ENCODE peak calls at places on chromosomes 5 and 9, in seven cellular contexts. One of them, this sample, is unnamed.

GRCh38 chr5:123094919-123095693 is 6.1 kb downstream of the PRDM6 start:
- DNase-seq in GM12891: no peak
- DNase-seq in SK-N-SH: peak
- DNase-seq in H1: peak
- DNase-seq in K562: no peak
- DNase-seq in HepG2: no peak
- DNase-seq in GM12878: no peak
- DNase-seq in this sample: no peak

GRCh38 chr5:10441992-10442435 is 335 bp downstream of the ROPN1L start:
- DNase-seq in GM12891: no peak
- DNase-seq in SK-N-SH: no peak
- DNase-seq in H1: no peak
- DNase-seq in K562: no peak
- DNase-seq in HepG2: no peak
- DNase-seq in GM12878: no peak
- DNase-seq in this sample: no peak

GRCh38 chr9:35923927-35924763 is 14.9 kb downstream of the SPAAR start:
- DNase-seq in GM12891: no peak
- DNase-seq in SK-N-SH: no peak
- DNase-seq in H1: no peak
- DNase-seq in K562: peak
- DNase-seq in HepG2: no peak
- DNase-seq in GM12878: no peak
- DNase-seq in this sample: no peak

GRCh38 chr5:39757121-39757520 is 332.3 kb upstream of the DAB2 start:
- DNase-seq in GM12891: no peak
- DNase-seq in SK-N-SH: no peak
- DNase-seq in H1: no peak
- DNase-seq in K562: no peak
- DNase-seq in HepG2: no peak
- DNase-seq in GM12878: no peak
- DNase-seq in this sample: no peak

GRCh38 chr5:158200624-158201023 is 341.7 kb upstream of the CLINT1 start:
- DNase-seq in GM12891: no peak
- DNase-seq in SK-N-SH: no peak
- DNase-seq in H1: no peak
- DNase-seq in K562: no peak
- DNase-seq in HepG2: no peak
- DNase-seq in GM12878: no peak
- DNase-seq in this sample: no peak

GRCh38 chr9:104075801-104076753 is 18.0 kb upstream of the SMC2 start:
- DNase-seq in GM12891: no peak
- DNase-seq in SK-N-SH: no peak
- DNase-seq in H1: no peak
- DNase-seq in K562: no peak
- DNase-seq in HepG2: no peak
- DNase-seq in GM12878: no peak
- DNase-seq in this sample: no peak

GRCh38 chr5:83564069-83564749 is 92.7 kb downstream of the VCAN start:
- DNase-seq in GM12891: no peak
- DNase-seq in SK-N-SH: peak
- DNase-seq in H1: no peak
- DNase-seq in K562: peak
- DNase-seq in HepG2: peak
- DNase-seq in GM12878: no peak
- DNase-seq in this sample: no peak

GRCh38 chr5:180161420-180162303 is 47.3 kb downstream of the RASGEF1C start:
- DNase-seq in GM12891: no peak
- DNase-seq in SK-N-SH: peak
- DNase-seq in H1: no peak
- DNase-seq in K562: peak
- DNase-seq in HepG2: peak
- DNase-seq in GM12878: no peak
- DNase-seq in this sample: no peak

GRCh38 chr5:133222979-133223378 is 171.2 kb downstream of the HSPA4 start:
- DNase-seq in GM12891: no peak
- DNase-seq in SK-N-SH: no peak
- DNase-seq in H1: no peak
- DNase-seq in K562: no peak
- DNase-seq in HepG2: no peak
- DNase-seq in GM12878: no peak
- DNase-seq in this sample: no peak

GRCh38 chr5:157371655-157372471 is 88.2 kb upstream of the NIPAL4 start:
- DNase-seq in GM12891: no peak
- DNase-seq in SK-N-SH: no peak
- DNase-seq in H1: no peak
- DNase-seq in K562: no peak
- DNase-seq in HepG2: no peak
- DNase-seq in GM12878: no peak
- DNase-seq in this sample: no peak

GRCh38 chr9:121222524-121223171 is 21.0 kb upstream of the RAB14 start:
- DNase-seq in GM12891: no peak
- DNase-seq in SK-N-SH: peak
- DNase-seq in H1: no peak
- DNase-seq in K562: peak
- DNase-seq in HepG2: peak
- DNase-seq in GM12878: no peak
- DNase-seq in this sample: no peak

GRCh38 chr5:167861134-167861930 is 430.1 kb upstream of the WWC1 start:
- DNase-seq in GM12891: no peak
- DNase-seq in SK-N-SH: peak
- DNase-seq in H1: peak
- DNase-seq in K562: no peak
- DNase-seq in HepG2: no peak
- DNase-seq in GM12878: no peak
- DNase-seq in this sample: no peak

GRCh38 chr5:52767217-52767743 is 20.4 kb upstream of the ITGA1 start:
- DNase-seq in GM12891: no peak
- DNase-seq in SK-N-SH: no peak
- DNase-seq in H1: no peak
- DNase-seq in K562: no peak
- DNase-seq in HepG2: no peak
- DNase-seq in GM12878: no peak
- DNase-seq in this sample: no peak

GRCh38 chr5:31270396-31270795 is 76.9 kb downstream of the CDH6 start:
- DNase-seq in GM12891: no peak
- DNase-seq in SK-N-SH: peak
- DNase-seq in H1: no peak
- DNase-seq in K562: peak
- DNase-seq in HepG2: peak
- DNase-seq in GM12878: no peak
- DNase-seq in this sample: no peak

GRCh38 chr9:79013715-79014610 is 557.8 kb upstream of the TLE4 start:
- DNase-seq in GM12891: no peak
- DNase-seq in SK-N-SH: no peak
- DNase-seq in H1: no peak
- DNase-seq in K562: no peak
- DNase-seq in HepG2: no peak
- DNase-seq in GM12878: no peak
- DNase-seq in this sample: no peak

GRCh38 chr9:125829743-125830142 is 82.6 kb downstream of the PBX3 start:
- DNase-seq in GM12891: no peak
- DNase-seq in SK-N-SH: peak
- DNase-seq in H1: no peak
- DNase-seq in K562: no peak
- DNase-seq in HepG2: no peak
- DNase-seq in GM12878: peak
- DNase-seq in this sample: no peak

GRCh38 chr9:101705135-101705661 is 33.2 kb downstream of the GRIN3A start:
- DNase-seq in GM12891: no peak
- DNase-seq in SK-N-SH: no peak
- DNase-seq in H1: peak
- DNase-seq in K562: no peak
- DNase-seq in HepG2: no peak
- DNase-seq in GM12878: no peak
- DNase-seq in this sample: no peak

GRCh38 chr9:76818271-76818670 is 54.0 kb downstream of the PCA3 start:
- DNase-seq in GM12891: no peak
- DNase-seq in SK-N-SH: no peak
- DNase-seq in H1: no peak
- DNase-seq in K562: peak
- DNase-seq in HepG2: peak
- DNase-seq in GM12878: no peak
- DNase-seq in this sample: no peak

GRCh38 chr5:95892784-95893354 is 68.8 kb downstream of the ELL2 start:
- DNase-seq in GM12891: no peak
- DNase-seq in SK-N-SH: peak
- DNase-seq in H1: no peak
- DNase-seq in K562: peak
- DNase-seq in HepG2: peak
- DNase-seq in GM12878: no peak
- DNase-seq in this sample: no peak

GRCh38 chr9:10173561-10173960 is 439.2 kb downstream of the PTPRD start:
- DNase-seq in GM12891: no peak
- DNase-seq in SK-N-SH: no peak
- DNase-seq in H1: no peak
- DNase-seq in K562: no peak
- DNase-seq in HepG2: no peak
- DNase-seq in GM12878: no peak
- DNase-seq in this sample: no peak

GRCh38 chr5:54753034-54753433 is 232.4 kb downstream of the ESM1 start:
- DNase-seq in GM12891: peak
- DNase-seq in SK-N-SH: no peak
- DNase-seq in H1: peak
- DNase-seq in K562: no peak
- DNase-seq in HepG2: no peak
- DNase-seq in GM12878: peak
- DNase-seq in this sample: peak

GRCh38 chr9:90799271-90799860 is 2.3 kb upstream of the SYK start:
- DNase-seq in GM12891: no peak
- DNase-seq in SK-N-SH: no peak
- DNase-seq in H1: no peak
- DNase-seq in K562: no peak
- DNase-seq in HepG2: no peak
- DNase-seq in GM12878: no peak
- DNase-seq in this sample: no peak

GRCh38 chr5:98929123-98929981 is 545 bp upstream of the CHD1 start:
- DNase-seq in GM12891: peak
- DNase-seq in SK-N-SH: peak
- DNase-seq in H1: peak
- DNase-seq in K562: peak
- DNase-seq in HepG2: peak
- DNase-seq in GM12878: peak
- DNase-seq in this sample: peak

GRCh38 chr5:98927988-98928801 is 612 bp downstream of the CHD1 start:
- DNase-seq in GM12891: peak
- DNase-seq in SK-N-SH: peak
- DNase-seq in H1: peak
- DNase-seq in K562: peak
- DNase-seq in HepG2: peak
- DNase-seq in GM12878: no peak
- DNase-seq in this sample: peak

GRCh38 chr5:98929982-98930355 is 1.2 kb upstream of the CHD1 start:
- DNase-seq in GM12891: no peak
- DNase-seq in SK-N-SH: no peak
- DNase-seq in H1: no peak
- DNase-seq in K562: no peak
- DNase-seq in HepG2: no peak
- DNase-seq in GM12878: no peak
- DNase-seq in this sample: no peak

GRCh38 chr5:98928802-98929122 is at the start of gene CHD1:
- DNase-seq in GM12891: peak
- DNase-seq in SK-N-SH: peak
- DNase-seq in H1: peak
- DNase-seq in K562: peak
- DNase-seq in HepG2: peak
- DNase-seq in GM12878: no peak
- DNase-seq in this sample: peak

GRCh38 chr5:98927242-98927987 is 1.4 kb downstream of the CHD1 start:
- DNase-seq in GM12891: no peak
- DNase-seq in SK-N-SH: peak
- DNase-seq in H1: no peak
- DNase-seq in K562: peak
- DNase-seq in HepG2: no peak
- DNase-seq in GM12878: no peak
- DNase-seq in this sample: no peak
- TF ChIP-seq TAF1 in GM12891: peak
- TF ChIP-seq TAF1 in SK-N-SH: peak
- TF ChIP-seq TAF1 in H1: peak
- TF ChIP-seq TAF1 in K562: peak
- TF ChIP-seq TAF1 in HepG2: no peak
- TF ChIP-seq TAF1 in GM12878: peak
- TF ChIP-seq TAF1 in this sample: peak

DNA sequence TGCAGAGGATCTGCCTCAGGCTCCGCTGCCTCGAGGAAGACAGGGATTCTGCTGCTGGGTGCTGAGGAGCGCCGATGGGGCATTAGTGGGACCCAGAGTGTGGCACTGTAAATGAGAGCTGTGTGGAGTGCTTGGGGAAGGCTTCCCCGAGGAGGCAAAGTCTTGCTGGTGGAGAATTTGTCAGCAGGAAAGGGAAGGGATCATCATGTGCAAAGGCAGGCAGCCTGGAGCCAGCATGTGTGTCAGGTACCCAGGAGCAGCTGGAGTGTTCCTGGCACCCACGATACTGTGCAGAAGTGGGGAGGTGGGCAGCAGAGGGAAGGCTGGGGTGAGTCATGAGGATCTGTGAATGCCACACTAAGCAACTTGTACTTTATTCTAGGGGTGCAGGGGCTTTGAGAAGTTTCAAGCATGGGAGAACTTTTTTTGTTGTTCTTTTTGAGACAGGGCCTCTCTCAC is 12.3 kb downstream of the B4GALT7 start:
- DNase-seq in GM12891: no peak
- DNase-seq in SK-N-SH: no peak
- DNase-seq in H1: peak
- DNase-seq in K562: no peak
- DNase-seq in HepG2: no peak
- DNase-seq in GM12878: no peak
- DNase-seq in this sample: no peak
- TF ChIP-seq POLR2AphosphoS5 in GM12891: no peak
- TF ChIP-seq POLR2AphosphoS5 in SK-N-SH: no peak
- TF ChIP-seq POLR2AphosphoS5 in H1: no peak
- TF ChIP-seq POLR2AphosphoS5 in K562: no peak
- TF ChIP-seq POLR2AphosphoS5 in HepG2: no peak
- TF ChIP-seq POLR2AphosphoS5 in GM12878: no peak
- TF ChIP-seq POLR2AphosphoS5 in this sample: peak

DNA sequence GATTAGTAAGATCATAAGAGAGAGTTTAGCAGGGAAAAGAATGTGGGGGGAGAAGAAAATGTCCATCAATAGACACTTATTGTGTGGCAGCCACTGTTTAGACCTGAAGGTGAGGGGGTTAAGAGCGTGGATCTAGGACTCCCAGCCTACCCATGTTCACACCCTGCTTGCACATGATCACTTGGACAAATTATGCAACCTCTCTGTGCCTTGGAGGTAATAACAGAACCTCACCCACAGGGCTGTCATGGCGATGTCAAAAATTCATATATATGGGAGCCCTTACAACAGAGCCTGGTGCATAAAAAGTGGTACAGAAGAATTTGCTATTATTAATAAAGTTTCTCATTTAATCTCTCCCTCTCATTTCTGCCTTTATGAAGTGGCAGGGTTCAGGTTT is 86.0 kb upstream of the EQTN start:
- DNase-seq in GM12891: no peak
- DNase-seq in SK-N-SH: no peak
- DNase-seq in H1: no peak
- DNase-seq in K562: no peak
- DNase-seq in HepG2: no peak
- DNase-seq in GM12878: no peak
- DNase-seq in this sample: no peak
- TF ChIP-seq TAF1 in GM12891: no peak
- TF ChIP-seq TAF1 in SK-N-SH: no peak
- TF ChIP-seq TAF1 in H1: no peak
- TF ChIP-seq TAF1 in K562: no peak
- TF ChIP-seq TAF1 in HepG2: no peak
- TF ChIP-seq TAF1 in GM12878: no peak
- TF ChIP-seq TAF1 in this sample: no peak

GRCh38 chr9:89021154-89021803 is 30.0 kb downstream of the S1PR3 start:
- DNase-seq in GM12891: no peak
- DNase-seq in SK-N-SH: no peak
- DNase-seq in H1: no peak
- DNase-seq in K562: peak
- DNase-seq in HepG2: no peak
- DNase-seq in GM12878: no peak
- DNase-seq in this sample: no peak
- TF ChIP-seq POLR2AphosphoS5 in GM12891: no peak
- TF ChIP-seq POLR2AphosphoS5 in SK-N-SH: no peak
- TF ChIP-seq POLR2AphosphoS5 in H1: no peak
- TF ChIP-seq POLR2AphosphoS5 in K562: no peak
- TF ChIP-seq POLR2AphosphoS5 in HepG2: no peak
- TF ChIP-seq POLR2AphosphoS5 in GM12878: no peak
- TF ChIP-seq POLR2AphosphoS5 in this sample: no peak